ENCODE peak calls at places on chromosomes 11 and 22, in four cellular contexts. K is ovary, O is neural crest cell, N is right lobe of liver. Z is an unnamed sample.

GRCh38 chr11:44622721-44623258 is 57.3 kb downstream of the CD82 start:
- DNase-seq in K (peak), O (no peak), N (no peak), Z (no peak)

GRCh38 chr11:27466363-27466762 is 6.2 kb downstream of the LGR4 start:
- DNase-seq in K (no peak), O (no peak), N (no peak), Z (no peak)

GRCh38 chr11:5269715-5270147 is at the start of gene HBE1:
- DNase-seq in K (no peak), O (no peak), N (no peak), Z (no peak)

GRCh38 chr11:43367382-43368178 is 8.9 kb downstream of the TTC17 start:
- DNase-seq in K (no peak), O (no peak), N (no peak), Z (peak)

GRCh38 chr22:45932066-45932465 is 44.9 kb downstream of the WNT7B start:
- DNase-seq in K (no peak), O (no peak), N (no peak), Z (peak)

GRCh38 chr11:74366576-74366975 is 31.7 kb downstream of the PGM2L1 start:
- DNase-seq in K (no peak), O (no peak), N (no peak), Z (peak)

GRCh38 chr11:102470257-102470656 is 17.7 kb upstream of the TMEM123 start:
- DNase-seq in K (no peak), O (no peak), N (no peak), Z (no peak)

GRCh38 chr11:44268073-44268806 is 41.7 kb downstream of the ALX4 start:
- DNase-seq in K (no peak), O (no peak), N (no peak), Z (no peak)

GRCh38 chr11:64208796-64209562 is 2.5 kb downstream of the FERMT3 start:
- DNase-seq in K (no peak), O (no peak), N (no peak), Z (no peak)

GRCh38 chr11:64208086-64208795 is 1.7 kb downstream of the FERMT3 start:
- DNase-seq in K (no peak), O (no peak), N (peak), Z (no peak)

GRCh38 chr11:64211181-64211872 is 4.8 kb downstream of the FERMT3 start:
- DNase-seq in K (no peak), O (no peak), N (peak), Z (no peak)

GRCh38 chr11:64209563-64209843 is 3.0 kb downstream of the FERMT3 start:
- DNase-seq in K (no peak), O (no peak), N (no peak), Z (no peak)

DNA sequence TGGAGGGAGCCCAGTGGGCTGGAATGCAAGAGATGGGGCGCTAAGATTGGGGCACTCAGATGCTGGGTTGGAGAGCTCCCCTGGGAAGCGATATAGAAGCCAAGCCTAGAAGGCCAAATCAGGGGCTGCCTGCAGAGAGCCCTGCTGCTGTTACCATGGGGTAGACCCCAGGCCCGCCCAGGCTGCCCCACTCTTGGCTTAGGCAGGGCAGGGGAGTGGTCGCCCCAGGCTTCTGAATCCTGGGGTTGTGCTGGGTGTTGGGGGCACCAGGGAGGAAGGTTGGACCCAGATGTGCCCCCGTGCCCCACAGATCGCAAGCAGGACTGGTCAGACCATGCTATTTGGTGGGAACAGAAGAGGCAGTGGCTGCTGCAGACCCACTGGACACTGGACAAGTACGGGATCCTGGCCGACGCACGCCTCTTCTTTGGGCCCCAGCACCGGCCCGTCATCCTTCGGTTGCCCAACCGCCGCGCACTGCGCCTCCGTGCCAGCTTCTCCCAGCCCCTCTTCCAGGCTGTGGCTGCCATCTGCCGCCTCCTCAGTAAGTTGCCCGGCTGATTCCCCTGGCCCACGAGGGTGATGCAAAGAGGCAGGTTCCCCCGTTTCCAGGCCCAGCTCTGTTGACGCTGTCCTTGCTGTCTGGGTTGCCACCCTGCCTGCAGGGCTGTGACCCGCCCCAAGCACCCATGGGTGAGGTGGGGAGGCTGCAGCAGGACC is 3.9 kb downstream of the FERMT3 start:
- DNase-seq in K (no peak), O (no peak), N (no peak), Z (no peak)
- TF ChIP-seq CTCF in K (no peak), O (no peak), N (no peak), Z (no peak)

GRCh38 chr22:20060700-20061480 is 19.2 kb upstream of the DGCR8 start:
- DNase-seq in K (no peak), O (no peak), N (no peak), Z (no peak)
- TF ChIP-seq CTCF in K (no peak), O (no peak), N (no peak), Z (no peak)

GRCh38 chr11:69040051-69040450 is 8.7 kb upstream of the TPCN2 start:
- DNase-seq in K (no peak), O (no peak), N (no peak), Z (no peak)

GRCh38 chr11:69048056-69048717 is 545 bp upstream of the TPCN2 start:
- DNase-seq in K (no peak), O (no peak), N (no peak), Z (no peak)

GRCh38 chr11:69040581-69041260 is 8.0 kb upstream of the TPCN2 start:
- DNase-seq in K (no peak), O (no peak), N (no peak), Z (peak)

GRCh38 chr11:69041516-69041915 is 7.2 kb upstream of the TPCN2 start:
- DNase-seq in K (no peak), O (no peak), N (no peak), Z (peak)

GRCh38 chr11:69044111-69045013 is 4.4 kb upstream of the TPCN2 start:
- DNase-seq in K (peak), O (peak), N (peak), Z (peak)
- TF ChIP-seq CTCF in K (peak), O (peak), N (peak), Z (peak)

GRCh38 chr11:125360066-125360465 is 136.0 kb downstream of the FEZ1 start:
- DNase-seq in K (no peak), O (no peak), N (no peak), Z (no peak)
- TF ChIP-seq CTCF in K (no peak), O (no peak), N (no peak), Z (no peak)

Z was measured in astrocyte.